ENCODE peak calls at places on chromosome 4, in ten cellular contexts. D is IMR-90; K is CD4-positive, alpha-beta T cell; F is GM23248; A is small intestine; H is cardiac septum; R is NCI-H774; C is MV-4-11; V is right cardiac atrium; G is lower lobe of right lung. I is an unnamed sample.

GRCh38 chr4:40471923-40472322 is 136.8 kb downstream of the CHRNA9 start:
- DNase-seq in D (peak), R (no peak), K (no peak), G (no peak), V (no peak), F (peak), A (no peak), C (no peak), H (no peak), I (no peak)

GRCh38 chr4:160505724-160506123 is 1402.8 kb downstream of the RAPGEF2 start:
- DNase-seq in V (no peak), D (no peak), A (no peak), G (no peak), K (no peak), F (no peak), H (no peak), R (no peak), C (no peak), I (no peak)

GRCh38 chr4:186622788-186623464 is 67.6 kb upstream of the MTNR1A start:
- DNase-seq in R (no peak), D (peak), C (no peak), A (no peak), H (no peak), K (no peak), G (no peak), V (peak), F (peak), I (peak)

GRCh38 chr4:137599766-137600165 is 67.5 kb upstream of the PCDH18 start:
- DNase-seq in K (no peak), C (no peak), G (no peak), R (no peak), F (no peak), A (no peak), H (no peak), V (no peak), D (no peak), I (no peak)

GRCh38 chr4:184355111-184355604 is 119.2 kb downstream of the IRF2 start:
- DNase-seq in F (peak), G (no peak), R (no peak), K (no peak), V (peak), C (peak), H (peak), A (no peak), D (peak), I (peak)

GRCh38 chr4:81635747-81636146 is 164.0 kb upstream of the RASGEF1B start:
- DNase-seq in H (no peak), F (no peak), R (no peak), A (peak), V (peak), G (peak), D (no peak), K (no peak), C (peak), I (no peak)

GRCh38 chr4:143281507-143282169 is 55.0 kb upstream of the GAB1 start:
- DNase-seq in C (no peak), F (no peak), K (no peak), D (peak), G (no peak), V (no peak), H (no peak), R (no peak), A (no peak), I (no peak)

GRCh38 chr4:90084277-90084966 is 42.8 kb upstream of the CCSER1 start:
- DNase-seq in G (no peak), K (no peak), A (no peak), H (no peak), R (no peak), V (no peak), C (no peak), F (no peak), D (no peak), I (no peak)

GRCh38 chr4:55124337-55125076 is 888 bp downstream of the KDR start:
- DNase-seq in C (no peak), H (no peak), A (no peak), D (no peak), K (no peak), V (peak), G (no peak), R (no peak), F (peak), I (peak)

GRCh38 chr4:98939892-98940298 is 11.0 kb upstream of the EIF4E start:
- DNase-seq in A (peak), H (no peak), K (no peak), C (peak), F (peak), V (no peak), D (peak), G (no peak), R (no peak), I (peak)

GRCh38 chr4:4578981-4579380 is 37.1 kb upstream of the STX18 start:
- DNase-seq in A (no peak), C (no peak), V (no peak), R (no peak), H (no peak), G (no peak), D (no peak), K (no peak), F (no peak), I (no peak)

GRCh38 chr4:147928400-147928799 is 196.5 kb downstream of the ARHGAP10 start:
- DNase-seq in C (no peak), F (no peak), G (no peak), D (peak), R (no peak), V (no peak), K (no peak), A (no peak), H (no peak), I (no peak)

GRCh38 chr4:124903995-124904722 is 191.6 kb upstream of the ANKRD50 start:
- DNase-seq in D (peak), V (peak), C (no peak), K (no peak), F (peak), G (no peak), R (peak), A (no peak), H (no peak), I (peak)